ENCODE peak calls at places on chromosomes 1 and 21, in four cellular contexts. B is activated CD8-positive, alpha-beta memory T cell treated with anti-CD3 and anti-CD28 coated beads, Interleukin-2, amount 50 U/mL, for 48 hours; C is renal cortical epithelial cell; L is germinal center. X is an unnamed sample.

GRCh38 chr1:246682231-246682895 is 41.8 kb upstream of the SCCPDH start:
- DNase-seq in B (no peak), C (no peak), L (no peak), X (no peak)

GRCh38 chr1:153968000-153968363 is 280 bp downstream of the CREB3L4 start:
- DNase-seq in B (no peak), L (no peak), C (no peak), X (no peak)

GRCh38 chr1:109151146-109151545 is 37.2 kb downstream of the ELAPOR1 start:
- DNase-seq in C (peak), L (no peak), B (no peak), X (no peak)

GRCh38 chr1:205183676-205184335 is 27.7 kb downstream of the DSTYK start:
- DNase-seq in B (no peak), L (no peak), C (peak), X (no peak)

GRCh38 chr1:154869351-154870116 is 547 bp downstream of the KCNN3 start:
- DNase-seq in C (peak), L (no peak), B (no peak), X (no peak)

GRCh38 chr1:30968220-30968971 is 59.8 kb upstream of the SDC3 start:
- DNase-seq in L (no peak), B (no peak), C (no peak), X (no peak)

GRCh38 chr1:153379591-153379990 is 4.2 kb upstream of the S100A12 start:
- DNase-seq in B (no peak), L (no peak), C (no peak), X (no peak)

GRCh38 chr1:5708266-5708978 is 283.8 kb downstream of the NPHP4 start:
- DNase-seq in C (no peak), L (no peak), B (no peak), X (no peak)

GRCh38 chr1:183604811-183605210 is 14.6 kb upstream of the NCF2 start:
- DNase-seq in B (no peak), L (no peak), C (no peak), X (no peak)

GRCh38 chr21:45855248-45855801 is 126.2 kb upstream of the COL6A1 start:
- DNase-seq in L (no peak), C (no peak), B (peak), X (no peak)

GRCh38 chr1:49842596-49842995 is 181.2 kb downstream of the AGBL4 start:
- DNase-seq in C (no peak), B (no peak), L (no peak), X (no peak)

GRCh38 chr1:94783342-94784264 is 36.6 kb upstream of the SLC44A3 start:
- DNase-seq in L (no peak), C (peak), B (no peak), X (no peak)

GRCh38 chr1:46198026-46198826 is at the start of gene POMGNT1:
- DNase-seq in L (peak), C (peak), B (peak), X (peak)

GRCh38 chr1:46487818-46488218 is 1.8 kb upstream of the DMBX1 start:
- DNase-seq in B (no peak), L (no peak), C (no peak), X (no peak)

GRCh38 chr1:151596166-151596933 is 15.5 kb upstream of the SNX27 start:
- DNase-seq in C (peak), B (no peak), L (no peak), X (no peak)

GRCh38 chr1:46301406-46302090 is 1.9 kb downstream of the LRRC41 start:
- DNase-seq in L (no peak), C (no peak), B (peak), X (no peak)

GRCh38 chr1:34685225-34685624 is 69.6 kb upstream of the GJB5 start:
- DNase-seq in C (no peak), L (no peak), B (no peak), X (peak)

GRCh38 chr1:206012086-206012859 is 9.1 kb upstream of the RAB7B start:
- DNase-seq in C (no peak), L (peak), B (no peak), X (no peak)

GRCh38 chr1:204746838-204747442 is 61.4 kb upstream of the LRRN2 start:
- DNase-seq in C (peak), L (peak), B (peak), X (peak)

GRCh38 chr21:41770901-41771624 is 4.2 kb upstream of the RIPK4 start:
- DNase-seq in L (no peak), C (no peak), B (no peak), X (no peak)

GRCh38 chr1:223726380-223727001 is 14.2 kb downstream of the CAPN2 start:
- DNase-seq in C (peak), B (peak), L (no peak), X (no peak)

GRCh38 chr1:172699111-172699510 is 40.2 kb downstream of the FASLG start:
- DNase-seq in C (peak), B (peak), L (no peak), X (no peak)